ENCODE peak calls at places on chromosomes 4 and X, in nine cellular contexts. F, I, M, S, W, Z, T, X and D are unnamed samples.

GRCh38 chrX:1443496-1444075 is 9.1 kb downstream of the ASMTL start:
- DNase-seq in F (no peak), I (peak; percentile 5), M (no peak), S (no peak), W (no peak), Z (no peak), T (no peak), X (peak; percentile 55), D (no peak)

GRCh38 chrX:148659481-148659880 is 159.1 kb downstream of the AFF2 start:
- DNase-seq in F (no peak), I (no peak), M (no peak), S (no peak), W (no peak), Z (no peak), T (no peak), X (no peak), D (no peak)

GRCh38 chr4:62387808-62388207 is 1187.7 kb downstream of the ADGRL3 start:
- DNase-seq in F (no peak), I (no peak), M (no peak), S (no peak), W (no peak), Z (no peak), T (no peak), X (no peak), D (no peak)

GRCh38 chr4:149518471-149518870 is 297.2 kb downstream of the IQCM start:
- DNase-seq in F (no peak), I (no peak), M (no peak), S (no peak), W (no peak), Z (no peak), T (no peak), X (no peak), D (no peak)

GRCh38 chr4:119939066-119939995 is 127.3 kb downstream of the MAD2L1 start:
- DNase-seq in F (no peak), I (no peak), M (no peak), S (no peak), W (no peak), Z (no peak), T (no peak), X (no peak), D (no peak)

GRCh38 chrX:38890326-38890725 is 89.1 kb downstream of the MID1IP1 start:
- DNase-seq in F (no peak), I (no peak), M (no peak), S (no peak), W (no peak), Z (no peak), T (no peak), X (no peak), D (no peak)

GRCh38 chr4:55794053-55794452 is 25.5 kb upstream of the EXOC1L start:
- DNase-seq in F (no peak), I (no peak), M (no peak), S (no peak), W (no peak), Z (no peak), T (no peak), X (no peak), D (no peak)

GRCh38 chr4:47213971-47214370 is 182.6 kb downstream of the GABRB1 start:
- DNase-seq in F (no peak), I (no peak), M (no peak), S (no peak), W (no peak), Z (no peak), T (peak; percentile 24), X (no peak), D (no peak)

GRCh38 chrX:134171661-134172587 is 65.1 kb upstream of the CCDC160 start:
- DNase-seq in F (no peak), I (peak; percentile 44), M (peak; percentile 47), S (peak; percentile 26), W (peak; percentile 50), Z (no peak), T (peak; percentile 1), X (no peak), D (peak; percentile 3)

GRCh38 chr4:170386511-170386910 is 296.8 kb upstream of the AADAT start:
- DNase-seq in F (no peak), I (no peak), M (no peak), S (no peak), W (no peak), Z (no peak), T (no peak), X (no peak), D (no peak)

GRCh38 chr4:128006592-128006991 is 41.4 kb downstream of the ABHD18 start:
- DNase-seq in F (no peak), I (no peak), M (no peak), S (no peak), W (no peak), Z (no peak), T (no peak), X (no peak), D (no peak)

GRCh38 chr4:183252959-183253358 is 67.1 kb downstream of the CLDN22 start:
- DNase-seq in F (no peak), I (no peak), M (no peak), S (no peak), W (no peak), Z (no peak), T (no peak), X (no peak), D (no peak)

GRCh38 chr4:7985891-7986441 is 46.3 kb upstream of the AFAP1 start:
- DNase-seq in F (no peak), I (no peak), M (no peak), S (no peak), W (no peak), Z (no peak), T (no peak), X (peak; percentile 19), D (peak; percentile 76)

GRCh38 chr4:16384496-16384895 is 158.2 kb upstream of the TAPT1 start:
- DNase-seq in F (no peak), I (no peak), M (peak; percentile 95), S (no peak), W (no peak), Z (no peak), T (no peak), X (no peak), D (no peak)

GRCh38 chr4:73070072-73070385 is 513 bp upstream of the COX18 start:
- DNase-seq in F (no peak), I (no peak), M (peak; percentile 90), S (no peak), W (no peak), Z (no peak), T (no peak), X (no peak), D (no peak)

GRCh38 chr4:38106301-38106700 is 146.1 kb downstream of the PTTG2 start:
- DNase-seq in F (no peak), I (no peak), M (no peak), S (no peak), W (no peak), Z (no peak), T (peak; percentile 20), X (no peak), D (no peak)

GRCh38 chr4:68288046-68288740 is 42.7 kb upstream of the TMPRSS11B start:
- DNase-seq in F (no peak), I (no peak), M (no peak), S (no peak), W (no peak), Z (no peak), T (no peak), X (no peak), D (no peak)

GRCh38 chr4:20629180-20630115 is 70.8 kb upstream of the PACRGL start:
- DNase-seq in F (no peak), I (no peak), M (no peak), S (no peak), W (no peak), Z (peak; percentile 5), T (no peak), X (no peak), D (no peak)

GRCh38 chrX:96405842-96406241 is 278.8 kb upstream of the DIAPH2 start:
- DNase-seq in F (no peak), I (no peak), M (no peak), S (no peak), W (no peak), Z (no peak), T (no peak), X (no peak), D (no peak)

GRCh38 chr4:38387348-38387747 is 276.7 kb upstream of the KLF3 start:
- DNase-seq in F (peak; percentile 48), I (peak; percentile 45), M (no peak), S (no peak), W (no peak), Z (no peak), T (peak; percentile 24), X (no peak), D (peak; percentile 69)

GRCh38 chr4:151801547-151802516 is 41.0 kb upstream of the GATB start:
- DNase-seq in F (peak; percentile 31), I (no peak), M (no peak), S (no peak), W (peak; percentile 75), Z (peak; percentile 78), T (peak; percentile 23), X (peak; percentile 69), D (peak; percentile 42)

GRCh38 chr4:141501931-141502330 is 134.5 kb upstream of the IL15 start:
- DNase-seq in F (no peak), I (no peak), M (no peak), S (no peak), W (no peak), Z (no peak), T (peak; percentile 28), X (no peak), D (no peak)

GRCh38 chr4:77433102-77433733 is 172.4 kb upstream of the CXCL13 start:
- DNase-seq in F (no peak), I (no peak), M (peak; percentile 55), S (no peak), W (no peak), Z (peak; percentile 81), T (peak; percentile 29), X (no peak), D (peak; percentile 82)

GRCh38 chr4:86338989-86339388 is 20.9 kb downstream of the MAPK10 start:
- DNase-seq in F (no peak), I (no peak), M (no peak), S (no peak), W (no peak), Z (no peak), T (peak; percentile 79), X (no peak), D (no peak)

GRCh38 chr4:71593306-71593705 is 190.6 kb downstream of the GC start:
- DNase-seq in F (no peak), I (no peak), M (no peak), S (no peak), W (no peak), Z (no peak), T (no peak), X (no peak), D (no peak)

GRCh38 chr4:2948895-2949781 is 14.1 kb downstream of the NOP14 start:
- DNase-seq in F (no peak), I (no peak), M (peak; percentile 33), S (no peak), W (no peak), Z (peak; percentile 43), T (no peak), X (peak; percentile 63), D (peak; percentile 54)

GRCh38 chr4:158817562-158818370 is 48.9 kb downstream of the FNIP2 start:
- DNase-seq in F (no peak), I (no peak), M (no peak), S (no peak), W (no peak), Z (peak; percentile 57), T (no peak), X (no peak), D (no peak)

GRCh38 chrX:97850911-97851310 is 967.2 kb downstream of the RPA4 start:
- DNase-seq in F (no peak), I (no peak), M (no peak), S (no peak), W (no peak), Z (no peak), T (no peak), X (no peak), D (no peak)

GRCh38 chr4:154506253-154506652 is 14.7 kb upstream of the DCHS2 start:
- DNase-seq in F (no peak), I (no peak), M (no peak), S (no peak), W (no peak), Z (peak; percentile 66), T (peak; percentile 41), X (no peak), D (peak; percentile 16)

GRCh38 chr4:165325732-165326512 is 1.5 kb upstream of the MSMO1 start:
- DNase-seq in F (no peak), I (no peak), M (no peak), S (no peak), W (no peak), Z (peak; percentile 28), T (peak; percentile 19), X (no peak), D (peak; percentile 49)

GRCh38 chrX:45198301-45198700 is 2.4 kb downstream of the DIPK2B start:
- DNase-seq in F (no peak), I (no peak), M (no peak), S (no peak), W (no peak), Z (no peak), T (peak; percentile 15), X (no peak), D (no peak)